ENCODE peak calls at places on chromosomes 12 and 14, in seven cellular contexts. A is GM12865, S is transverse colon, R is cardiac muscle cell, Y is fibroblast of pulmonary artery, W is psoas muscle, X is AG09309. J is an unnamed sample.

GRCh38 chr12:11578461-11578993 is 70.9 kb upstream of the ETV6 start:
- DNase-seq in A (peak), S (no peak), R (no peak), Y (no peak), W (no peak), X (no peak), J (no peak)

GRCh38 chr12:92608418-92609091 is 94.2 kb upstream of the PLEKHG7 start:
- DNase-seq in A (peak), S (no peak), R (peak), Y (peak), W (no peak), X (no peak), J (peak)

GRCh38 chr14:58587271-58587670 is 50.5 kb upstream of the DACT1 start:
- DNase-seq in A (no peak), S (no peak), R (no peak), Y (peak), W (no peak), X (peak), J (peak)

GRCh38 chr14:95564060-95564459 is 29.2 kb downstream of the GLRX5 start:
- DNase-seq in A (no peak), S (no peak), R (no peak), Y (peak), W (peak), X (no peak), J (peak)

GRCh38 chr12:78530065-78530765 is 334.4 kb upstream of the SYT1 start:
- DNase-seq in A (no peak), S (no peak), R (no peak), Y (peak), W (no peak), X (peak), J (peak)

GRCh38 chr12:109044241-109044640 is 8.1 kb upstream of the USP30 start:
- DNase-seq in A (no peak), S (no peak), R (no peak), Y (no peak), W (no peak), X (no peak), J (no peak)

GRCh38 chr14:51884086-51884927 is 23.9 kb downstream of the GNG2 start:
- DNase-seq in A (no peak), S (no peak), R (no peak), Y (peak), W (no peak), X (peak), J (peak)

GRCh38 chr12:30908389-30909087 is 18.0 kb upstream of the TSPAN11 start:
- DNase-seq in A (no peak), S (no peak), R (no peak), Y (peak), W (no peak), X (peak), J (peak)

GRCh38 chr12:5567021-5567744 is 135.3 kb downstream of the NTF3 start:
- DNase-seq in A (no peak), S (no peak), R (no peak), Y (no peak), W (no peak), X (no peak), J (no peak)

GRCh38 chr14:105411017-105411941 is 8.3 kb upstream of the MTA1 start:
- DNase-seq in A (no peak), S (peak), R (peak), Y (peak), W (no peak), X (no peak), J (peak)

GRCh38 chr14:36791402-36791801 is 129.7 kb downstream of the PAX9 start:
- DNase-seq in A (no peak), S (no peak), R (no peak), Y (no peak), W (no peak), X (no peak), J (no peak)

GRCh38 chr14:96681826-96682225 is 115.4 kb upstream of the VRK1 start:
- DNase-seq in A (no peak), S (no peak), R (no peak), Y (no peak), W (no peak), X (no peak), J (peak)

GRCh38 chr14:24054646-24055045 is 2.8 kb downstream of the CARMIL3 start:
- DNase-seq in A (no peak), S (no peak), R (no peak), Y (no peak), W (no peak), X (no peak), J (no peak)

GRCh38 chr12:68406134-68406576 is 74.0 kb upstream of the MDM1 start:
- DNase-seq in A (no peak), S (peak), R (no peak), Y (peak), W (peak), X (peak), J (peak)

GRCh38 chr12:27823038-27823437 is 43.0 kb upstream of the MANSC4 start:
- DNase-seq in A (no peak), S (no peak), R (no peak), Y (no peak), W (no peak), X (no peak), J (no peak)

GRCh38 chr12:92421701-92422100 is 276.1 kb upstream of the BTG1 start:
- DNase-seq in A (no peak), S (no peak), R (no peak), Y (peak), W (no peak), X (peak), J (no peak)

GRCh38 chr14:55705651-55706340 is 125.8 kb downstream of the KTN1 start:
- DNase-seq in A (no peak), S (no peak), R (no peak), Y (no peak), W (no peak), X (no peak), J (no peak)

GRCh38 chr12:2944401-2945047 is 14.7 kb upstream of the TEAD4 start:
- DNase-seq in A (peak), S (peak), R (peak), Y (peak), W (peak), X (no peak), J (peak)

GRCh38 chr14:101552786-101553231 is 8.5 kb upstream of the DIO3 start:
- DNase-seq in A (no peak), S (no peak), R (no peak), Y (no peak), W (no peak), X (no peak), J (no peak)

GRCh38 chr12:48978741-48979601 is 849 bp downstream of the WNT1 start:
- DNase-seq in A (no peak), S (no peak), R (no peak), Y (no peak), W (no peak), X (no peak), J (no peak)

GRCh38 chr12:48980953-48981756 is 3.0 kb downstream of the WNT1 start:
- DNase-seq in A (no peak), S (no peak), R (no peak), Y (no peak), W (no peak), X (no peak), J (no peak)

GRCh38 chr12:48981757-48982157 is 3.6 kb downstream of the WNT1 start:
- DNase-seq in A (no peak), S (no peak), R (no peak), Y (no peak), W (no peak), X (no peak), J (no peak)

GRCh38 chr12:48979602-48980388 is 1.7 kb downstream of the WNT1 start:
- DNase-seq in A (peak), S (peak), R (no peak), Y (no peak), W (peak), X (no peak), J (no peak)

GRCh38 chr12:48980389-48980952 is 2.3 kb downstream of the WNT1 start:
- DNase-seq in A (no peak), S (peak), R (no peak), Y (no peak), W (no peak), X (no peak), J (no peak)
- H3K4me3 ChIP-seq in A (peak), S (no peak), R (peak), Y (no peak), W (peak), X (no peak), J (no peak)

GRCh38 chr14:99575043-99576023 is 28.7 kb downstream of the CCDC85C start:
- DNase-seq in A (no peak), S (peak), R (peak), Y (no peak), W (no peak), X (no peak), J (no peak)
- TF ChIP-seq CTCF in A (no peak), S (no peak), R (peak), Y (peak), W (no peak), X (peak), J (peak)

DNA sequence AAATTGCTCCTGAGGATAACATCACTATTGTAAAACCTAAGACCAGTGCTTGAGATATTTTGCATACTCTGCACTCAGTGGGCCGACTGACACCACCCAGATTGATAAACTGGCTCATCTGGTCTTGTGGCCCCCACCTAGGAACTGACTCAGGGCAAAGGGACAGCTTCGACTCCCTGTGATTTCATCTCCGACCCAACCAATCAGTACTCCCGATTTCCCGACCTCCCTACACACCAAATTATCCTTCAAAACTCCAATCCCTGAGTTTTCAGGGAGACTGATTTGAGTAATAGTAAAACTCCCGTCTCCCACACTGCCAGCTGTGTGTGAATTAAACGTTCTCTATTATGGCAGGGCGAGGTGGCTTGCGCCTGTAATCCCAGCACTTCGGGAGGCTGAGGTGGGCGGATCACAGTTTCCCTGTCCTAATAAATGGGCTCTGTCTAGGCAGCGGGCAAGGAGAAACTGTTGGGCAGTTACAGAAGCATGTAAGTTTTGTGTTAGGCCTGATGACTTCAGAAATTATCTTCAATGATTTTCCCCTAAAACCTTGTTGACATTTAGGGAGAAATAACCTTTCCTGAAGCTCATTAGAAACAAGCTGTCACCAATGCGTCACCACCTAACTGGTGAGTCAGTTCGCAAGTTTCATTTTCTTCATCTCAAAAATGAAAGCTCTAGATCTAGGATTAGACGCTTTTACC is 5.3 kb upstream of the UBC start:
- DNase-seq in A (peak), S (no peak), R (no peak), Y (peak), W (no peak), X (no peak), J (peak)
- H3K4me3 ChIP-seq in A (peak), S (no peak), R (no peak), Y (no peak), W (no peak), X (no peak), J (no peak)

GRCh38 chr12:4383304-4383865 is 3.9 kb upstream of the FGF23 start:
- DNase-seq in A (peak), S (no peak), R (peak), Y (no peak), W (no peak), X (no peak), J (no peak)
- TF ChIP-seq CTCF in A (peak), S (no peak), R (no peak), Y (no peak), W (no peak), X (no peak), J (no peak)

GRCh38 chr12:116339062-116339461 is 61.6 kb upstream of the MED13L start:
- DNase-seq in A (no peak), S (no peak), R (no peak), Y (no peak), W (no peak), X (no peak), J (no peak)
- H3K4me3 ChIP-seq in A (no peak), S (no peak), R (no peak), Y (no peak), W (no peak), X (no peak), J (no peak)

GRCh38 chr12:56104815-56105476 is 587 bp downstream of the PA2G4 start:
- DNase-seq in A (peak), S (no peak), R (peak), Y (no peak), W (peak), X (no peak), J (no peak)

GRCh38 chr12:56105503-56105902 is 1.1 kb downstream of the PA2G4 start:
- DNase-seq in A (no peak), S (no peak), R (no peak), Y (no peak), W (no peak), X (no peak), J (no peak)

GRCh38 chr12:56103823-56104108 is 593 bp upstream of the PA2G4 start:
- DNase-seq in A (no peak), S (no peak), R (no peak), Y (no peak), W (no peak), X (no peak), J (no peak)

GRCh38 chr12:56103066-56103711 is 1.2 kb upstream of the PA2G4 start:
- DNase-seq in A (no peak), S (no peak), R (no peak), Y (no peak), W (no peak), X (no peak), J (no peak)

DNA sequence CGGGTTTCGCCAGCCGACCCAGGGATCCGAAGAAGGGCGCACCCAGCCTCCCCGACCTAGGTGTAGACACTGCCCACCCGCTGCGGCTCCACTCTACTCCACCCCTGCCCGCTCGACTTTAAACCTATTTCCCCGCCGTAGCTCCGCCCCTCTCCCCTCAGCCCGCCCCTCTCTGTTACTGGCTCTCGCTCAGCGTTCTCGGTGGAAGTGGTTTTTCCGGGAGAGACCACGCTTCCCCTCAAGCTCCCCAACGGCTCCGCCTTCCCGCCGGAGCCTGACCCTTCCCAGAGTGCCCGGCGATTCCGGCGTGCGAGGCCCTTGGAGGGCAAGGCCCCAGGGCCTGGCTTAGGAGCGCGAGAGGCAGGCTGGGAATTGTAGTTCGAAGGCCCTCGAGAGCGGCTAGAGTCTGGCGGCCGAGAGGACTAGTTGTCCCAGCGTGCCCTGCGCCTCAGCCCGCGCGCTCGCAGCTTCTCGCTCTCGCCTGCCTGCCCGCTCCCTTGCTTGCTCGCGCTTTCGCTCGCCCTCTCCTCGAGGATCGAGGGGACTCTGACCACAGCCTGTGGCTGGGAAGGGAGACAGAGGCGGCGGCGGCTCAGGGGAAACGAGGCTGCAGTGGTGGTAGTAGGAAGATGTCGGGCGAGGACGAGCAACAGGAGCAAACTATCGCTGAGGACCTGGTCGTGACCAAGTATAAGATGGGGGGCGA is at the start of gene PA2G4:
- DNase-seq in A (peak), S (peak), R (peak), Y (peak), W (peak), X (peak), J (peak)
- TF ChIP-seq CTCF in A (no peak), S (peak), R (no peak), Y (no peak), W (no peak), X (no peak), J (no peak)

GRCh38 chr14:76352639-76353281 is 23.2 kb upstream of the ESRRB start:
- DNase-seq in A (peak), S (peak), R (peak), Y (peak), W (peak), X (no peak), J (peak)
- H3K4me3 ChIP-seq in A (no peak), S (no peak), R (no peak), Y (peak), W (peak), X (peak), J (no peak)

GRCh38 chr12:1801285-1801975 is 18.9 kb upstream of the LRTM2 start:
- DNase-seq in A (no peak), S (peak), R (no peak), Y (no peak), W (no peak), X (peak), J (no peak)

GRCh38 chr12:1799882-1800645 is 20.3 kb upstream of the LRTM2 start:
- DNase-seq in A (no peak), S (no peak), R (no peak), Y (no peak), W (no peak), X (no peak), J (no peak)

GRCh38 chr12:1799068-1799881 is 21.1 kb upstream of the LRTM2 start:
- DNase-seq in A (no peak), S (no peak), R (no peak), Y (no peak), W (no peak), X (no peak), J (no peak)

GRCh38 chr12:1798734-1799067 is 21.7 kb upstream of the LRTM2 start:
- DNase-seq in A (no peak), S (no peak), R (no peak), Y (no peak), W (no peak), X (no peak), J (no peak)

DNA sequence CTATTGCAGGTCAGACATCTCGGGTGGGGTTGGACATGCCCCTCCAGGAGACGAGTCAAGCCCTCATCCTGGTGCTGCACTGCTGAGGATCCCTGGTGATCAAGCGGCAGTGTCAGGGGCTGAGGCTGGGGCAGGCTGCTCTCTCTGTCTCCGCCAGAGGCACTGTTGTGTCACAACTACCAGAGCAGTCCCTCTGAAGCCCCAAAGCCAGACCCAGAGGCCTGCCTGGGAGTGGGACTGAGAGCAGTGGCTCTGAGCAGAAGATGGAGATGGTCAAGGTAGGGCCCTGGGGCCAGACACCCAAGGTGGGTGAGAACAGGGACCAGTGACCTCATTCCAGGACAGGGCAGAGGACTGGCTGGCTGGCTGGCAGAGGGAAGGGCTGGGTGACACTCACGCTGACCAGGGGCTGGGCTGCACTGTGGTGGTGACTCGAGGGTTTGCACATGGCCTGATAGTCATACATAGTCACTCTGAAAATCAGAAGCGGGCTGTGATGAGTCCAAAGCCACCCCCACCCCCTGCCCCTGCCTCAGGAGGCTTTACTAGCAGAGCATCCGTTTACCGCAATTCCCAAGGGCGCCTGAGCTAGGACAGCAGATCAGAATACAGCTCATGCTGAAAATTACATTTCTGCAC is 19.6 kb upstream of the LRTM2 start:
- DNase-seq in A (peak), S (peak), R (peak), Y (no peak), W (no peak), X (no peak), J (no peak)
- TF ChIP-seq CTCF in A (peak), S (no peak), R (peak), Y (peak), W (peak), X (no peak), J (peak)

DNA sequence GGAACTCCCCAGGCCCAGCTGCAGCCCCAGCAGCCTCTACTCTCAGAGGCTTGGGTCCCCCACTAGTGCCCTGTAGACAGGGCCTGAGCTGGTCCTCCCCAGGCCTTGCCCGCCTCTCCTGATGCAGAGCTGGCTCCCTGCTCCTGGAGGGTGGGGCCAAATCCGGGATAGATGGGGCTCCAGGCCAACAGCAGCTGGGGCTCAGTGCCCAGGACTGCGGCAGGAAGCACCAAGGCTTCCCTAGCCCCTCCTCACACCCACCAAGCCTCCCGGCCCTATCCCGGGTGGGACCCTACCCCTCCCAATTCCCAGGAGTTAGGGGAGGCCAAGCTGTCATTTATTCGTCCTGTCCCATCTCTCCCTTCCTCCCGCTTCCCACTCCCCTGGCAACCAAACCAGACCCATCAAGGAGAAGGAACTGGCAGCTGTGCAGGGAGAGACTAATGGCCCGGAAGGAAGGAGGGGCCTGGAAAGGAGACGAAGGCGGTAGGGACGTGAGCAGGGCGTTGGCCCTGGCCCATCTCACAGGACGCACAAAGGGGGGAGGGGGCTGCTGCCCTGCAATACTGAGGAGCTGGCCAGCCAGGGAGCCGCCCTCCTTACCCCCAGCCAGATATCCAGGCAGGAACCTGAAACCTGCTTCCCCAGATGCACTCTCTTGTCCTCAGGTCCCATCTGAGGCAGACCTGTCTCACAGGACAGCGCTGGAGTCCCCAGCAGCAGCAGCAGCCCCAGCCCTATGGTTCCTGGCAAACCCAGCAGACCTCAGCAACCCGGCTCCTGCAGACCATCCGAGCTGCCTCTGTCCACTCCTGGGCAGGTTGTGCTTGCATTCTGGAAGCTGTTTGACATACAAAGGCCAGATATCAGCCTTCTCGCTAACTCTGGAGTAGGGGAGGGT is 1.6 kb upstream of the PRPH start:
- DNase-seq in A (no peak), S (no peak), R (no peak), Y (no peak), W (no peak), X (no peak), J (no peak)
- H3K4me3 ChIP-seq in A (no peak), S (no peak), R (no peak), Y (no peak), W (no peak), X (no peak), J (no peak)